ENCODE peak calls at places on chromosomes 12 and 14, in six cellular contexts. G is PC-9; A is transverse colon; Z is lung; K is CD4-positive, CD25-positive, alpha-beta regulatory T cell; T is fibroblast of lung. R is an unnamed sample. For H3K4me1, the result is how much of the 10 kb centered on the place peaks cover.

GRCh38 chr12:54197037-54197909 is 8.5 kb upstream of the SMUG1 start:
- DNase-seq in G (no peak), A (no peak), Z (no peak), K (no peak), T (no peak), R (no peak)

GRCh38 chr12:124545508-124546418 is 21.6 kb downstream of the NCOR2 start:
- DNase-seq in G (no peak), A (peak), Z (no peak), K (peak), T (no peak), R (no peak)

GRCh38 chr12:14988035-14988434 is 15.2 kb downstream of the PDE6H start:
- DNase-seq in G (no peak), A (no peak), Z (no peak), K (no peak), T (no peak), R (no peak)

GRCh38 chr12:5014269-5014668 is 29.4 kb upstream of the KCNA5 start:
- DNase-seq in G (no peak), A (no peak), Z (no peak), K (no peak), T (peak), R (no peak)

GRCh38 chr14:93717222-93717967 is 70.9 kb downstream of the PRIMA1 start:
- DNase-seq in G (no peak), A (no peak), Z (no peak), K (no peak), T (no peak), R (no peak)

GRCh38 chr14:67623114-67623513 is 3.4 kb downstream of the ARG2 start:
- DNase-seq in G (peak), A (no peak), Z (no peak), K (peak), T (peak), R (peak)

GRCh38 chr12:8036366-8036765 is 3.9 kb downstream of the FOXJ2 start:
- DNase-seq in G (no peak), A (no peak), Z (no peak), K (no peak), T (no peak), R (no peak)

GRCh38 chr12:22974865-22975264 is 349.9 kb downstream of the ETNK1 start:
- DNase-seq in G (peak), A (no peak), Z (no peak), K (no peak), T (peak), R (no peak)

GRCh38 chr12:46487567-46488131 is 115.1 kb upstream of the SLC38A2 start:
- DNase-seq in G (no peak), A (no peak), Z (no peak), K (no peak), T (no peak), R (no peak)

GRCh38 chr12:112239020-112239419 is 113.7 kb downstream of the TRAFD1 start:
- DNase-seq in G (no peak), A (no peak), Z (no peak), K (no peak), T (no peak), R (no peak)

GRCh38 chr12:15863984-15864383 is 18.2 kb upstream of the STRAP start:
- DNase-seq in G (no peak), A (no peak), Z (no peak), K (no peak), T (no peak), R (no peak)

GRCh38 chr14:64604854-64605253 is 55.1 kb downstream of the PPP1R36 start:
- DNase-seq in G (no peak), A (no peak), Z (no peak), K (no peak), T (no peak), R (no peak)

GRCh38 chr12:132410849-132411248 is 79.1 kb upstream of the FBRSL1 start:
- DNase-seq in G (no peak), A (no peak), Z (no peak), K (no peak), T (no peak), R (no peak)

GRCh38 chr14:54816450-54816849 is 86.2 kb downstream of the GCH1 start:
- DNase-seq in G (no peak), A (no peak), Z (no peak), K (no peak), T (no peak), R (no peak)

GRCh38 chr14:52907949-52908348 is 42.9 kb downstream of the FERMT2 start:
- DNase-seq in G (no peak), A (no peak), Z (no peak), K (no peak), T (no peak), R (no peak)

GRCh38 chr14:63186453-63186852 is 17.8 kb upstream of the RHOJ start:
- DNase-seq in G (no peak), A (no peak), Z (no peak), K (no peak), T (peak), R (no peak)

GRCh38 chr14:52911904-52912303 is 38.9 kb downstream of the FERMT2 start:
- DNase-seq in G (no peak), A (no peak), Z (no peak), K (no peak), T (no peak), R (no peak)

GRCh38 chr12:108205864-108206263 is 76.8 kb downstream of the WSCD2 start:
- DNase-seq in G (no peak), A (no peak), Z (no peak), K (no peak), T (no peak), R (no peak)

GRCh38 chr12:78085562-78086182 is 255.0 kb downstream of the NAV3 start:
- DNase-seq in G (no peak), A (no peak), Z (no peak), K (no peak), T (peak), R (no peak)

GRCh38 chr12:30278401-30278800 is 417.3 kb downstream of the IPO8 start:
- DNase-seq in G (no peak), A (no peak), Z (no peak), K (no peak), T (no peak), R (no peak)

GRCh38 chr12:32312049-32312670 is 87.2 kb upstream of the FGD4 start:
- DNase-seq in G (peak), A (no peak), Z (no peak), K (peak), T (peak), R (peak)

GRCh38 chr12:75478395-75478794 is 2.2 kb upstream of the GLIPR1 start:
- DNase-seq in G (no peak), A (no peak), Z (no peak), K (peak), T (peak), R (peak)

GRCh38 chr12:69704357-69704756 is 5.3 kb upstream of the BEST3 start:
- DNase-seq in G (no peak), A (no peak), Z (no peak), K (no peak), T (no peak), R (no peak)

GRCh38 chr14:94317259-94317658 is 5.9 kb downstream of the SERPINA6 start:
- DNase-seq in G (no peak), A (peak), Z (no peak), K (no peak), T (peak), R (no peak)

GRCh38 chr12:65825573-65826512 is 1.6 kb downstream of the HMGA2 start:
- DNase-seq in G (no peak), A (peak), Z (no peak), K (peak), T (peak), R (no peak)

GRCh38 chr12:28710882-28711281 is 438.2 kb upstream of the FAR2 start:
- DNase-seq in G (no peak), A (no peak), Z (no peak), K (no peak), T (peak), R (no peak)

GRCh38 chr12:18345021-18345735 is 83.9 kb downstream of the PIK3C2G start:
- DNase-seq in G (no peak), A (no peak), Z (no peak), K (no peak), T (no peak), R (no peak)
- H3K4me1 ChIP-seq in G (under half), A (under half), Z (under half), K (under half), T (under half), R (under half)

DNA sequence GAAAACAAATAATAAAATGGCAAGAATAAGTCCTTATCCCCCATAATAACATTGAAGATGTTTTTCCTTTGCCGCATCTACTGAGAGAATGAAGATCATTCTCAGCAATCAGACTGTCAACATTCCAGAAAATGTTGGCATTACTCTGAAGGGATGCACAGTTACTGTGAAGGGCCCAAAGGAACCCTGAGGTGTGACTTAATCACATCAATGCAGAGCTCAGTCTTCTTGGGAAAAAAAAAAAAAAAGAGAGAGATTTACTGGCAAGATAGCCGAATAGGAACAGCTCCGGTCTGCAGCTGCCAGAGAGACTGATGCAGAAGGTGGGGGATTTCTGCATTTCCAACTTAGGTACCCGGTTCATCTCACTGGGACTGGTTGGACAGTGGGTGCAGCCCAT is 41.3 kb upstream of the OR6J1 start:
- DNase-seq in G (no peak), A (no peak), Z (no peak), K (no peak), T (no peak), R (no peak)
- H3K4me3 ChIP-seq in G (no peak), A (no peak), Z (no peak), K (no peak), T (no peak), R (no peak)

DNA sequence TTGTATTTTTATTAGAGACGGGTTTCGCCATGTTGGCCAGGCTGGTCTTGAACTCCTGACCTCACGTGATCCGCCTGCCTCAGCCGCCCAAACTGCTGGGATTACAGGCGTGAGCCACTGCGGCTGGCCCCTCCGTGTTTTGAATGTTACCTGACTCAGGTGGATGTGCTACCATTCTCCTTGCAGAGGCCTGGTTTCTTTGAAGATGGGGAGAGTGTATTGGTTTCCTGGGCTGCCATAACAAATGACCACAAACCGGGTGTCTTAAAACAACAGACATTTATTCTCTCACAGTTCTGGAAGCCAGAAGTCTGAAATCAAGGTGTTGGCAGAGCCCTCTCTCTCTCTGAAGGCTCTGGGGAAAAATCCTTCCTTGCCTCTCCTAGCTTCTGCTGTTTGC is 98.0 kb downstream of the IRF2BPL start:
- DNase-seq in G (no peak), A (no peak), Z (no peak), K (peak), T (no peak), R (no peak)
- H3K27ac ChIP-seq in G (no peak), A (no peak), Z (no peak), K (peak), T (no peak), R (peak)

DNA sequence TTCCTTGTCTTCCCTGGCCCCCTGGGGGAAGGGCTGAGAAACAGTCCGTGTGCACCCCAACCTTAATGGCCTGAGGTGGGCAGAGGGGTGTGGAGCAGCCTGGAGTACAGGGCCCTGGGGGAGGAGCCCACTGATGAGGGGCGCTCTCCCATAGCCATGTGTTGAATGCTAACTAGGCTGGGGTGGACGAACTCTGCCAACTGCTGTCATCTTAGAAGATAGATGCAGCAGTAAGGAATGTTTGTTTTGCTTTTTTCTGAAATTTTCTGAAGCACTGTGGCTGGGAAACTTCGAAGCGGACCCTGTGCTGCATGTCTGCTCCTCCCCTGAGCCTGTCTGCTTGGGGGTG is 54.8 kb upstream of the SRSF5 start:
- DNase-seq in G (no peak), A (no peak), Z (no peak), K (no peak), T (no peak), R (no peak)
- H3K4me1 ChIP-seq in G (under half), A (half or more), Z (under half), K (under half), T (under half), R (under half)

DNA sequence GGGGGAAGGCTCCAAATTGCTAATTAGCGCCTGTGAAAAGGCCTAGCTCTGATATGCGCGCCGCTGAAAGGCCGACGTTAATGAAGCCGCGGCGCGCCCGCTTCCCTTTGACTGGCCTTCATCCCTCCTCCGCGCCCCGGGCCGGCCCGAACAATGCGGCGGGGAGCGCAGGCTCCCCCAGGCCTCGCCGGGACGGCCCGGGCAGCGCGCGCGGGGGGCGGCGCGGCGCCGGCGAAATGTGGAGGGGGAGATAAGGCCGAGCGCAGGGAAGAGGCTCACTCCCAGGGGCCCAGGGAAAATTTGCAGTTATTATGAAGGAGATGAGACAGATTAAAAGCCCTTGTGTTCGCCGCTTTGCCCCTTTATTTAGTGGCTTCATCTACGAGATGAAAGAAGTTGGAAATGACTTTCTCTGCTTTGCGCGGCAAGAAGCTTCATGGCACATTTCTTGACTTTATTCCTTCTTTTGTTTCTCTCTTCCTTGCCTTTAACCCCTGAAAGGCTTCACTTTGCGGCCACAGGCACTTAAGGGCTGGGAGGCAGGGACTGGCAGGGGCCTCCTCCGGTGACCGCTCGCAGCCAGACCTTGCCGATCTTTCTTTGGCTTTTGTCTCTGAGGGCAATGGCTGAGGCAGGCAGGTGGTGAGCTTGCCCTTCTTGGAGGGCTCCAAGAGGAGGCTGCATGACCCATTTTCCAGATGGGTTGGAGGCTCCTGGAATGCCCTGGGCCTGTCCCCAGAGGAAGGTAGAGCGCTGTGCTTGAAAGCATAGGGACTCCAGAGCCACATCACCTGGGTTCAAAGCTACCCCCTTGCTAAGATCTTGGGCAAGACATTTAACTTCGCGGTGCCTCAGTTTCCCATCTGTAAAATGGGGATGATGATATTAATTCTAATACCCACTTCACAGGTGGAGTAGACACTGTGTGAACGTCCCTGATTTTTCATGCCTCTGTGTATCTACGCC is 12.7 kb upstream of the GPATCH2L start:
- DNase-seq in G (no peak), A (no peak), Z (no peak), K (no peak), T (no peak), R (no peak)
- H3K4me3 ChIP-seq in G (no peak), A (peak), Z (no peak), K (no peak), T (no peak), R (no peak)

DNA sequence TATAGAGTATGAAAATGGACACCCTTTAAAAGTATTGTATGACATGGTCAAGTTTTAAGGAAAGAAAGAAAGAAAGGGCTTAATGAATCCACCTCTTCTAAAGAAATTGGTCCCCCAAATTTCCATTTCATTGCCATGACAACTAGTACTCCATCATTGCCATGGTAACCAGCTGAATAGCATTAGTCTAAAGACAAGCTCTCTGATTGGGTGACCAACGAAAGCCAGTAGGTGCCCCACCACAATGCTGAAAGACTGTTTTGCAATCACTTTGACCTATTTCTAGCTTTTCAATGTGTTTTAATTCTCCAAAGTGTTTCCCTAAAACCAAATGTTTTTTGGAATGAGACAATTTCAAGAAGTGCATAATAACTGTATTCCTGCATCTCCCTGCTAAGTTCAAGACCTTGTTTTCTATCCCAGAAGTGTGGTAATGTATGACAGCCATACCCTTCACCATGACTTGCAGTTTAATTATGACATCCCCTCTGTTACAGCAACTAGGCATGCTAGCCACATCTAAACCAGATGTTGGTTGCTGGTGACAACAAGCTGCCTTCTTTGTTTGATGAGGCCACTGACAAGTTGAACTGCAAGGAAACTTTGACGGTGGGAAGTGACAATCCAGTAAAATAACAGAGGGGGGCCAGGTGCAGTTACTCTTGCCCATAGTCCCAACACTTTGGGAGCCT is 46.7 kb downstream of the KICS2 start:
- DNase-seq in G (no peak), A (no peak), Z (no peak), K (no peak), T (peak), R (no peak)
- H3K27ac ChIP-seq in G (no peak), A (no peak), Z (no peak), K (no peak), T (peak), R (no peak)

GRCh38 chr14:98864211-98864610 is 407.8 kb downstream of the BCL11B start:
- DNase-seq in G (no peak), A (no peak), Z (no peak), K (no peak), T (no peak), R (no peak)

GRCh38 chr14:98867726-98868125 is 404.3 kb downstream of the BCL11B start:
- DNase-seq in G (no peak), A (no peak), Z (no peak), K (no peak), T (no peak), R (no peak)

GRCh38 chr14:98867146-98867545 is 404.9 kb downstream of the BCL11B start:
- DNase-seq in G (no peak), A (no peak), Z (no peak), K (no peak), T (no peak), R (no peak)

GRCh38 chr14:98871796-98872195 is 400.2 kb downstream of the BCL11B start:
- DNase-seq in G (no peak), A (no peak), Z (no peak), K (no peak), T (no peak), R (no peak)

DNA sequence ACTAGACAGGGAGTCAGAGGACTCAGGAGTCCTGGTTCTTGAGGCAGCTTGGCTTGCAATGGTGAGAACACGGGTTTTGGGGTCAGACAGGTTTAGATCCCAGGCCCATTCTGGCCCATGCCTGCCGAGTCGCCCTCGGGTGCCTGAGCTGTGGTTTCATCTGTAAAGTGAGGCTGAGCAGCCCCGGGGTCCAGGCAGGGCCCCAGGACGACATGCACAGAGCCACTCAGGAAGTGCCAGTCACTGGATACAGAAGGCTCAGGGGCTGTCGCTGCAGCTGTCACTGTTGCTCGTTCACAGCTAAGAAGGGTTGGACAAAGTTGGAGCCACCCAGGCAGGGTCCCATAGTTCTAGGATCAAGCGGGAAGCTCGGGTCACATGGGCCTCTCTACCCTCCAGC is 403.2 kb downstream of the BCL11B start:
- DNase-seq in G (no peak), A (no peak), Z (no peak), K (no peak), T (no peak), R (no peak)
- H3K4me1 ChIP-seq in G (under half), A (under half), Z (under half), K (under half), T (under half), R (under half)

GRCh38 chr14:104681689-104682074 is 7.7 kb upstream of the INF2 start:
- DNase-seq in G (peak), A (peak), Z (peak), K (no peak), T (peak), R (no peak)
- H3K4me3 ChIP-seq in G (peak), A (peak), Z (no peak), K (no peak), T (peak), R (no peak)